ENCODE peak calls at places on chromosomes 16 and 17, in four cellular contexts. One of them, this sample, is unnamed.

GRCh38 chr17:27345141-27345904 is 51.4 kb downstream of the WSB1 start:
- DNase-seq in MM.1S: no peak
- DNase-seq in upper lobe of right lung: no peak
- DNase-seq in HL-60: no peak
- DNase-seq in this sample: no peak

GRCh38 chr17:29590261-29590978 is 972 bp upstream of the GIT1 start:
- DNase-seq in HL-60: no peak
- DNase-seq in upper lobe of right lung: peak
- DNase-seq in MM.1S: no peak
- DNase-seq in this sample: peak

GRCh38 chr17:63706346-63707102 is 6.6 kb upstream of the LIMD2 start:
- DNase-seq in HL-60: no peak
- DNase-seq in upper lobe of right lung: peak
- DNase-seq in MM.1S: no peak
- DNase-seq in this sample: no peak

GRCh38 chr16:15055141-15056053 is 477 bp downstream of the NTAN1 start:
- DNase-seq in HL-60: peak
- DNase-seq in upper lobe of right lung: no peak
- DNase-seq in MM.1S: peak
- DNase-seq in this sample: peak

GRCh38 chr17:11898526-11899235 is 98.6 kb downstream of the ZNF18 start:
- DNase-seq in HL-60: no peak
- DNase-seq in MM.1S: no peak
- DNase-seq in upper lobe of right lung: no peak
- DNase-seq in this sample: no peak

GRCh38 chr16:87698241-87698640 is 67.5 kb downstream of the KLHDC4 start:
- DNase-seq in upper lobe of right lung: no peak
- DNase-seq in MM.1S: no peak
- DNase-seq in HL-60: no peak
- DNase-seq in this sample: no peak

GRCh38 chr16:83851473-83851872 is 43.7 kb downstream of the HSBP1 start:
- DNase-seq in upper lobe of right lung: no peak
- DNase-seq in HL-60: no peak
- DNase-seq in MM.1S: no peak
- DNase-seq in this sample: no peak

GRCh38 chr17:81210868-81211267 is 11.9 kb downstream of the CEP131 start:
- DNase-seq in MM.1S: no peak
- DNase-seq in upper lobe of right lung: no peak
- DNase-seq in HL-60: no peak
- DNase-seq in this sample: no peak

GRCh38 chr16:87138316-87138715 is 178.9 kb downstream of the C16orf95 start:
- DNase-seq in MM.1S: no peak
- DNase-seq in upper lobe of right lung: peak
- DNase-seq in HL-60: no peak
- DNase-seq in this sample: no peak

GRCh38 chr17:81794074-81794476 is 9.9 kb upstream of the GCGR start:
- DNase-seq in HL-60: no peak
- DNase-seq in upper lobe of right lung: no peak
- DNase-seq in MM.1S: no peak
- DNase-seq in this sample: no peak

GRCh38 chr17:80254396-80255241 is 6.0 kb upstream of the RNF213 start:
- DNase-seq in HL-60: peak
- DNase-seq in upper lobe of right lung: no peak
- DNase-seq in MM.1S: peak
- DNase-seq in this sample: no peak

GRCh38 chr16:3646348-3646920 is 8.1 kb upstream of the DNASE1 start:
- DNase-seq in upper lobe of right lung: peak
- DNase-seq in HL-60: no peak
- DNase-seq in MM.1S: no peak
- DNase-seq in this sample: peak

GRCh38 chr16:48978501-48978900 is 303.1 kb downstream of the CBLN1 start:
- DNase-seq in HL-60: no peak
- DNase-seq in upper lobe of right lung: no peak
- DNase-seq in MM.1S: no peak
- DNase-seq in this sample: no peak

GRCh38 chr17:42563950-42564349 is 2.0 kb downstream of the COASY start:
- DNase-seq in HL-60: no peak
- DNase-seq in upper lobe of right lung: no peak
- DNase-seq in MM.1S: no peak
- DNase-seq in this sample: no peak

GRCh38 chr17:73598131-73598680 is 46.0 kb downstream of the SDK2 start:
- DNase-seq in HL-60: no peak
- DNase-seq in MM.1S: no peak
- DNase-seq in upper lobe of right lung: no peak
- DNase-seq in this sample: no peak

GRCh38 chr17:75457047-75457654 is 716 bp downstream of the TMEM94 start:
- DNase-seq in HL-60: peak
- DNase-seq in MM.1S: no peak
- DNase-seq in upper lobe of right lung: peak
- DNase-seq in this sample: peak

GRCh38 chr17:5587431-5588032 is 3.2 kb upstream of the NLRP1 start:
- DNase-seq in HL-60: peak
- DNase-seq in upper lobe of right lung: no peak
- DNase-seq in MM.1S: peak
- DNase-seq in this sample: no peak

GRCh38 chr17:3983945-3984484 is 19.8 kb upstream of the ATP2A3 start:
- DNase-seq in MM.1S: no peak
- DNase-seq in HL-60: peak
- DNase-seq in upper lobe of right lung: peak
- DNase-seq in this sample: peak

GRCh38 chr16:71467810-71468209 is 5.8 kb upstream of the ZNF23 start:
- DNase-seq in upper lobe of right lung: no peak
- DNase-seq in MM.1S: peak
- DNase-seq in HL-60: no peak
- DNase-seq in this sample: no peak

GRCh38 chr16:58970775-58971174 is 236.7 kb upstream of the GOT2 start:
- DNase-seq in MM.1S: peak
- DNase-seq in upper lobe of right lung: no peak
- DNase-seq in HL-60: no peak
- DNase-seq in this sample: no peak

GRCh38 chr16:72474511-72475123 is 302.7 kb upstream of the PMFBP1 start:
- DNase-seq in MM.1S: peak
- DNase-seq in upper lobe of right lung: no peak
- DNase-seq in HL-60: no peak
- DNase-seq in this sample: no peak

GRCh38 chr17:3954921-3955320 is 9.3 kb downstream of the ATP2A3 start:
- DNase-seq in HL-60: no peak
- DNase-seq in upper lobe of right lung: no peak
- DNase-seq in MM.1S: no peak
- DNase-seq in this sample: no peak

GRCh38 chr16:49462356-49462988 is 88.9 kb downstream of the C16orf78 start:
- DNase-seq in HL-60: no peak
- DNase-seq in MM.1S: no peak
- DNase-seq in upper lobe of right lung: no peak
- DNase-seq in this sample: no peak

GRCh38 chr17:52376137-52376536 is 217.6 kb upstream of the CA10 start:
- DNase-seq in MM.1S: no peak
- DNase-seq in upper lobe of right lung: no peak
- DNase-seq in HL-60: no peak
- DNase-seq in this sample: no peak

GRCh38 chr17:160336-160735 is 21.1 kb downstream of the DOC2B start:
- DNase-seq in HL-60: no peak
- DNase-seq in MM.1S: no peak
- DNase-seq in upper lobe of right lung: peak
- DNase-seq in this sample: no peak

GRCh38 chr17:1792495-1793446 is 30.9 kb downstream of the SERPINF1 start:
- DNase-seq in HL-60: no peak
- DNase-seq in MM.1S: no peak
- DNase-seq in upper lobe of right lung: no peak
- DNase-seq in this sample: peak

GRCh38 chr16:58628845-58629680 is 563 bp downstream of the CNOT1 start:
- DNase-seq in upper lobe of right lung: peak
- DNase-seq in HL-60: peak
- DNase-seq in MM.1S: peak
- DNase-seq in this sample: peak

GRCh38 chr17:1762233-1762905 is 509 bp downstream of the SERPINF1 start:
- DNase-seq in upper lobe of right lung: no peak
- DNase-seq in HL-60: no peak
- DNase-seq in MM.1S: no peak
- DNase-seq in this sample: no peak

GRCh38 chr16:78396673-78397072 is 297.2 kb downstream of the WWOX start:
- DNase-seq in upper lobe of right lung: no peak
- DNase-seq in MM.1S: no peak
- DNase-seq in HL-60: no peak
- DNase-seq in this sample: no peak

GRCh38 chr16:1333149-1333812 is at the start of gene BAIAP3:
- DNase-seq in MM.1S: no peak
- DNase-seq in HL-60: no peak
- DNase-seq in upper lobe of right lung: no peak
- DNase-seq in this sample: no peak

GRCh38 chr16:11913425-11914079 is 2.2 kb downstream of the GSPT1 start:
- DNase-seq in HL-60: peak
- DNase-seq in upper lobe of right lung: no peak
- DNase-seq in MM.1S: no peak
- DNase-seq in this sample: no peak

GRCh38 chr17:45394913-45395568 is 37.6 kb downstream of the ARHGAP27 start:
- DNase-seq in HL-60: peak
- DNase-seq in upper lobe of right lung: peak
- DNase-seq in MM.1S: no peak
- DNase-seq in this sample: peak

GRCh38 chr16:48353565-48354163 is 31.5 kb downstream of the SIAH1 start:
- DNase-seq in upper lobe of right lung: no peak
- DNase-seq in HL-60: peak
- DNase-seq in MM.1S: peak
- DNase-seq in this sample: peak

GRCh38 chr16:14606102-14606501 is 24.0 kb downstream of the PARN start:
- DNase-seq in HL-60: no peak
- DNase-seq in MM.1S: no peak
- DNase-seq in upper lobe of right lung: no peak
- DNase-seq in this sample: no peak

GRCh38 chr16:71555230-71555891 is 21.5 kb downstream of the TAT start:
- DNase-seq in MM.1S: no peak
- DNase-seq in upper lobe of right lung: no peak
- DNase-seq in HL-60: no peak
- DNase-seq in this sample: no peak

GRCh38 chr17:47742319-47743181 is 9.5 kb downstream of the TBX21 start:
- DNase-seq in upper lobe of right lung: no peak
- DNase-seq in MM.1S: no peak
- DNase-seq in HL-60: no peak
- DNase-seq in this sample: no peak

GRCh38 chr17:49616086-49616485 is 40.4 kb downstream of the NXPH3 start:
- DNase-seq in HL-60: no peak
- DNase-seq in upper lobe of right lung: no peak
- DNase-seq in MM.1S: peak
- DNase-seq in this sample: no peak

GRCh38 chr17:45905812-45906211 is 11.5 kb downstream of the MAPT start:
- DNase-seq in MM.1S: no peak
- DNase-seq in upper lobe of right lung: no peak
- DNase-seq in HL-60: no peak
- DNase-seq in this sample: no peak

GRCh38 chr17:21275579-21276339 is 8.8 kb upstream of the MAP2K3 start:
- DNase-seq in upper lobe of right lung: peak
- DNase-seq in HL-60: peak
- DNase-seq in MM.1S: peak
- DNase-seq in this sample: peak

DNA sequence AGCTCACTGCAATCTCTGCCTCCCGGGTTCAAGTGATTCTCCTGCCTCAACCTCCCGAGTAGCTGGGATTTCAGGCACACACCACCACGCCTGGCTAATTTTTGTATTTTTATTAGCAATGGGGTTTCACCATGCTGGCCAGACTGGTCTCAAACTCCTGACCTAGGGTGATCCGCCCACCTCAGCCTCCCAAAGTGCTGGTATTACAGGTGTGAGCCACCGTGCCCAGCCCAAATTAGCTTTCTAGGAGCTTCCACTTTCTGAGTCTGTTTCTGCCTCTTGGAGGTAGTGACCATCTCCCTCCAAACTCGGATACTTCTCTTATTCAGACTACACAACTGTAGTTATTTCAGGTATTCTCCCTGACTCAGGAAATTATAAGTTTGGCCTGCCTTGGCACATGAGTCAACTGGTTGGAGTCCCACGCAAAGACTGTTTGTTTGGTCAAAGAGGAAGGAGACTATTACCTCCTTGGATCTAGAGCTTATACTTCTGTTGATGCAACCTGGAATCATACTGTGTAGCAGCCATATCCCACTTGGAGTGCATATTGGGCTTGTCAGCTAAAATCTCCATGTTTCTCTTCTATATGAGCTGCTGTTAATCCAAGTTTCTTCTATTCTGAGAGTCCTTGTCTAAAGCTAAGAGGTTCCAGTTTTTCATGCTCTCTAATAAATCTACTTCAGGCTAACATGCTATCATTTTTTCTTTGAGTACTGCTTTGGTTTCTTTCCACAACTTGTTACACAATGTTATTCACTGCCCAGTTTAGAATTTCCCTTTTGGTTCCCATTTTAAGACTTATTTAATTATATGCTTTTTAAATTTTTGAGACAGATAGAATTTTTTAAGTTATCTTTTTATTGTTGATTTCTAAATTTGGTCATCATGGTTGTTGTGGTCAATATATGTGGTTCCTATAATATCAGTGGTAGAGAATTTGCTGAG is 7.5 kb downstream of the IL4R start:
- DNase-seq in HL-60: no peak
- DNase-seq in upper lobe of right lung: no peak
- DNase-seq in MM.1S: no peak
- DNase-seq in this sample: no peak
- H3K27ac ChIP-seq in HL-60: no peak
- H3K27ac ChIP-seq in upper lobe of right lung: peak
- H3K27ac ChIP-seq in MM.1S: no peak
- H3K27ac ChIP-seq in this sample: peak

GRCh38 chr17:40980594-40980993 is 3.5 kb downstream of the KRT40 start:
- DNase-seq in MM.1S: no peak
- DNase-seq in upper lobe of right lung: no peak
- DNase-seq in HL-60: no peak
- DNase-seq in this sample: no peak
- H3K27ac ChIP-seq in MM.1S: no peak
- H3K27ac ChIP-seq in upper lobe of right lung: no peak
- H3K27ac ChIP-seq in HL-60: no peak
- H3K27ac ChIP-seq in this sample: no peak

GRCh38 chr16:69799601-69800000 is 37.5 kb downstream of the WWP2 start:
- DNase-seq in upper lobe of right lung: peak
- DNase-seq in HL-60: no peak
- DNase-seq in MM.1S: no peak
- DNase-seq in this sample: no peak

GRCh38 chr16:69798466-69798865 is 36.3 kb downstream of the WWP2 start:
- DNase-seq in HL-60: no peak
- DNase-seq in MM.1S: no peak
- DNase-seq in upper lobe of right lung: peak
- DNase-seq in this sample: no peak

GRCh38 chr16:69793521-69793920 is 31.4 kb downstream of the WWP2 start:
- DNase-seq in HL-60: no peak
- DNase-seq in MM.1S: no peak
- DNase-seq in upper lobe of right lung: peak
- DNase-seq in this sample: no peak

GRCh38 chr16:69796285-69797118 is 34.4 kb downstream of the WWP2 start:
- DNase-seq in MM.1S: peak
- DNase-seq in HL-60: peak
- DNase-seq in upper lobe of right lung: peak
- DNase-seq in this sample: no peak
- H3K27ac ChIP-seq in MM.1S: no peak
- H3K27ac ChIP-seq in HL-60: no peak
- H3K27ac ChIP-seq in upper lobe of right lung: no peak
- H3K27ac ChIP-seq in this sample: no peak

GRCh38 chr17:17926036-17926435 is 46.2 kb downstream of the TOM1L2 start:
- DNase-seq in MM.1S: no peak
- DNase-seq in HL-60: no peak
- DNase-seq in upper lobe of right lung: no peak
- DNase-seq in this sample: no peak
- H3K27ac ChIP-seq in MM.1S: no peak
- H3K27ac ChIP-seq in HL-60: no peak
- H3K27ac ChIP-seq in upper lobe of right lung: no peak
- H3K27ac ChIP-seq in this sample: no peak